ENCODE peak calls at places on chromosomes 7 and 10, in four cellular contexts. O is NCI-H510A treated with DMSO at 0.1 percent for 48 hours; D is stimulated activated naive B cell treated with anti-CD40 and anti-IgM and Interleukin-4, amounts not matched to agents 10 μg/mL and 1 μg/mL and 100 μg/mL, for 72 hours; X is sigmoid colon. Z is an unnamed sample.

GRCh38 chr7:98317366-98318040 is 36.0 kb downstream of the BRI3 start:
- DNase-seq in O (no peak), D (no peak), X (no peak), Z (no peak)

GRCh38 chr7:148264933-148265557 is 325.5 kb upstream of the C7orf33 start:
- DNase-seq in O (peak), D (no peak), X (no peak), Z (no peak)

GRCh38 chr7:91347288-91347687 is 83.1 kb downstream of the FZD1 start:
- DNase-seq in O (no peak), D (no peak), X (no peak), Z (no peak)

GRCh38 chr7:63789378-63790176 is 209.1 kb upstream of the ZNF722 start:
- DNase-seq in O (peak), D (no peak), X (no peak), Z (no peak)

GRCh38 chr10:9214618-9215017 is 1160.1 kb downstream of the GATA3 start:
- DNase-seq in O (no peak), D (no peak), X (no peak), Z (no peak)

GRCh38 chr10:103452714-103453230 is 602 bp upstream of the CALHM2 start:
- DNase-seq in O (no peak), D (no peak), X (no peak), Z (no peak)

GRCh38 chr10:34776090-34776690 is 38.9 kb downstream of the PARD3 start:
- DNase-seq in O (no peak), D (no peak), X (no peak), Z (no peak)

GRCh38 chr10:68087338-68088029 is 12.4 kb upstream of the HERC4 start:
- DNase-seq in O (no peak), D (no peak), X (no peak), Z (no peak)

GRCh38 chr7:37097983-37098382 is 350.7 kb downstream of the ELMO1 start:
- DNase-seq in O (no peak), D (no peak), X (no peak), Z (no peak)

GRCh38 chr7:113774182-113774807 is 144.5 kb downstream of the PPP1R3A start:
- DNase-seq in O (peak), D (no peak), X (no peak), Z (no peak)

GRCh38 chr7:151611041-151611440 is 91.3 kb upstream of the RHEB start:
- DNase-seq in O (no peak), D (no peak), X (no peak), Z (no peak)

GRCh38 chr7:711093-711966 is 15.2 kb upstream of the DNAAF5 start:
- DNase-seq in O (no peak), D (no peak), X (peak), Z (no peak)

GRCh38 chr7:51256244-51256781 is 60.3 kb downstream of the COBL start:
- DNase-seq in O (no peak), D (no peak), X (no peak), Z (no peak)